ENCODE peak calls at places on chromosome 20, in five cellular contexts. One of them, this sample, is unnamed.

GRCh38 chr20:9025643-9026042 is 43.2 kb upstream of the PLCB4 start:
- DNase-seq in activated T-helper 1 cell treated with anti-CD3 and anti-CD28 coated beads, Interleukin-2, amount 50 U/mL, for 16 hours: no peak
- DNase-seq in stimulated activated CD4-positive, alpha-beta T cell treated with anti-CD3 and anti-CD28 coated beads, TNF-alpha, amount 100 ng/mL, for 1 hour: no peak
- DNase-seq in neural crest cell: no peak
- DNase-seq in T follicular helper cell: no peak
- DNase-seq in this sample: no peak

GRCh38 chr20:47678130-47678453 is 107.2 kb downstream of the SULF2 start:
- DNase-seq in T follicular helper cell: no peak
- DNase-seq in stimulated activated CD4-positive, alpha-beta T cell treated with anti-CD3 and anti-CD28 coated beads, TNF-alpha, amount 100 ng/mL, for 1 hour: no peak
- DNase-seq in neural crest cell: no peak
- DNase-seq in activated T-helper 1 cell treated with anti-CD3 and anti-CD28 coated beads, Interleukin-2, amount 50 U/mL, for 16 hours: no peak
- DNase-seq in this sample: no peak

GRCh38 chr20:30168025-30168799 is 1089.3 kb upstream of the DEFB115 start:
- DNase-seq in activated T-helper 1 cell treated with anti-CD3 and anti-CD28 coated beads, Interleukin-2, amount 50 U/mL, for 16 hours: no peak
- DNase-seq in neural crest cell: no peak
- DNase-seq in T follicular helper cell: peak
- DNase-seq in stimulated activated CD4-positive, alpha-beta T cell treated with anti-CD3 and anti-CD28 coated beads, TNF-alpha, amount 100 ng/mL, for 1 hour: no peak
- DNase-seq in this sample: no peak

GRCh38 chr20:36881331-36881730 is 5.4 kb downstream of the TLDC2 start:
- DNase-seq in stimulated activated CD4-positive, alpha-beta T cell treated with anti-CD3 and anti-CD28 coated beads, TNF-alpha, amount 100 ng/mL, for 1 hour: no peak
- DNase-seq in neural crest cell: no peak
- DNase-seq in activated T-helper 1 cell treated with anti-CD3 and anti-CD28 coated beads, Interleukin-2, amount 50 U/mL, for 16 hours: no peak
- DNase-seq in T follicular helper cell: no peak
- DNase-seq in this sample: no peak

GRCh38 chr20:1536893-1537730 is 20.4 kb downstream of the SIRPD start:
- DNase-seq in T follicular helper cell: no peak
- DNase-seq in neural crest cell: no peak
- DNase-seq in activated T-helper 1 cell treated with anti-CD3 and anti-CD28 coated beads, Interleukin-2, amount 50 U/mL, for 16 hours: no peak
- DNase-seq in stimulated activated CD4-positive, alpha-beta T cell treated with anti-CD3 and anti-CD28 coated beads, TNF-alpha, amount 100 ng/mL, for 1 hour: no peak
- DNase-seq in this sample: no peak

GRCh38 chr20:35319206-35320197 is 27.3 kb upstream of the FAM83C start:
- DNase-seq in stimulated activated CD4-positive, alpha-beta T cell treated with anti-CD3 and anti-CD28 coated beads, TNF-alpha, amount 100 ng/mL, for 1 hour: no peak
- DNase-seq in neural crest cell: no peak
- DNase-seq in activated T-helper 1 cell treated with anti-CD3 and anti-CD28 coated beads, Interleukin-2, amount 50 U/mL, for 16 hours: no peak
- DNase-seq in T follicular helper cell: no peak
- DNase-seq in this sample: no peak

GRCh38 chr20:23524146-23524545 is 33.2 kb downstream of the CST8 start:
- DNase-seq in stimulated activated CD4-positive, alpha-beta T cell treated with anti-CD3 and anti-CD28 coated beads, TNF-alpha, amount 100 ng/mL, for 1 hour: no peak
- DNase-seq in T follicular helper cell: no peak
- DNase-seq in activated T-helper 1 cell treated with anti-CD3 and anti-CD28 coated beads, Interleukin-2, amount 50 U/mL, for 16 hours: no peak
- DNase-seq in neural crest cell: no peak
- DNase-seq in this sample: no peak

GRCh38 chr20:47038581-47039560 is 144.2 kb downstream of the EYA2 start:
- DNase-seq in activated T-helper 1 cell treated with anti-CD3 and anti-CD28 coated beads, Interleukin-2, amount 50 U/mL, for 16 hours: no peak
- DNase-seq in stimulated activated CD4-positive, alpha-beta T cell treated with anti-CD3 and anti-CD28 coated beads, TNF-alpha, amount 100 ng/mL, for 1 hour: no peak
- DNase-seq in neural crest cell: no peak
- DNase-seq in T follicular helper cell: no peak
- DNase-seq in this sample: no peak

GRCh38 chr20:62361799-62362589 is 5.1 kb downstream of the LAMA5 start:
- DNase-seq in neural crest cell: no peak
- DNase-seq in stimulated activated CD4-positive, alpha-beta T cell treated with anti-CD3 and anti-CD28 coated beads, TNF-alpha, amount 100 ng/mL, for 1 hour: no peak
- DNase-seq in activated T-helper 1 cell treated with anti-CD3 and anti-CD28 coated beads, Interleukin-2, amount 50 U/mL, for 16 hours: no peak
- DNase-seq in T follicular helper cell: no peak
- DNase-seq in this sample: no peak

GRCh38 chr20:54550776-54551396 is 75.5 kb downstream of the DOK5 start:
- DNase-seq in neural crest cell: no peak
- DNase-seq in activated T-helper 1 cell treated with anti-CD3 and anti-CD28 coated beads, Interleukin-2, amount 50 U/mL, for 16 hours: no peak
- DNase-seq in stimulated activated CD4-positive, alpha-beta T cell treated with anti-CD3 and anti-CD28 coated beads, TNF-alpha, amount 100 ng/mL, for 1 hour: no peak
- DNase-seq in T follicular helper cell: no peak
- DNase-seq in this sample: no peak

GRCh38 chr20:3383878-3384495 is 23.5 kb downstream of the DNAAF9 start:
- DNase-seq in neural crest cell: no peak
- DNase-seq in activated T-helper 1 cell treated with anti-CD3 and anti-CD28 coated beads, Interleukin-2, amount 50 U/mL, for 16 hours: no peak
- DNase-seq in T follicular helper cell: no peak
- DNase-seq in stimulated activated CD4-positive, alpha-beta T cell treated with anti-CD3 and anti-CD28 coated beads, TNF-alpha, amount 100 ng/mL, for 1 hour: no peak
- DNase-seq in this sample: no peak